ENCODE peak calls at places on chromosome 6, in five cellular contexts. H is renal cortical epithelial cell; B is stimulated activated CD4-positive, alpha-beta T cell treated with anti-CD3 and anti-CD28 coated beads, Interleukin-1b, Interleukin-23, amount 100 ng/mL, for 1 hour; S is progenitor cell of endocrine pancreas; X is left kidney. C is an unnamed sample.

GRCh38 chr6:156954781-156955180 is 177.6 kb downstream of the ARID1B start:
- DNase-seq in B (no peak), S (no peak), X (peak), H (no peak), C (no peak)

GRCh38 chr6:165317723-165318122 is 8.3 kb upstream of the C6orf118 start:
- DNase-seq in S (no peak), H (no peak), B (no peak), X (no peak), C (no peak)

GRCh38 chr6:44169154-44169553 is 10.5 kb downstream of the CAPN11 start:
- DNase-seq in B (no peak), X (no peak), H (no peak), S (no peak), C (no peak)

GRCh38 chr6:116969211-116969863 is 92.3 kb downstream of the RFX6 start:
- DNase-seq in S (no peak), B (no peak), H (peak), X (peak), C (peak)

GRCh38 chr6:79167931-79168694 is 66.4 kb downstream of the HMGN3 start:
- DNase-seq in X (no peak), B (no peak), H (peak), S (no peak), C (peak)

GRCh38 chr6:63731946-63732735 is 96.5 kb downstream of the PHF3 start:
- DNase-seq in B (no peak), S (no peak), H (no peak), X (no peak), C (no peak)

GRCh38 chr6:33781105-33781975 is 7.6 kb downstream of the LEMD2 start:
- DNase-seq in S (no peak), X (no peak), B (no peak), H (peak), C (peak)

GRCh38 chr6:158468666-158469065 is 91.2 kb upstream of the TMEM181 start:
- DNase-seq in H (no peak), B (no peak), S (no peak), X (no peak), C (no peak)

GRCh38 chr6:22804620-22805271 is 235.4 kb downstream of the HDGFL1 start:
- DNase-seq in B (no peak), S (no peak), H (peak), X (no peak), C (no peak)

GRCh38 chr6:22980446-22980845 is 411.1 kb downstream of the HDGFL1 start:
- DNase-seq in B (no peak), S (no peak), H (peak), X (no peak), C (peak)

GRCh38 chr6:83057705-83058321 is 7.8 kb downstream of the UBE3D start:
- DNase-seq in H (peak), B (no peak), X (peak), S (peak), C (peak)

GRCh38 chr6:23301546-23301945 is 732.2 kb downstream of the HDGFL1 start:
- DNase-seq in X (no peak), S (no peak), H (no peak), B (no peak), C (no peak)

GRCh38 chr6:101399627-101399955 is 6.1 kb downstream of the GRIK2 start:
- DNase-seq in B (no peak), H (no peak), X (peak), S (no peak), C (no peak)